ENCODE peak calls at places on chromosomes 6 and 20, in nine cellular contexts. J is H9; K is pancreas; B is adipocyte; C is effector memory CD4-positive, alpha-beta T cell; N is A549; F is OCI-LY7; R is neural progenitor cell; M is Caco-2. G is an unnamed sample. For H3K4me1, the result is how much of the 10 kb centered on the place peaks cover.

GRCh38 chr6:72865467-72865866 is 243.6 kb downstream of the KCNQ5 start:
- DNase-seq in J (no peak), K (no peak), B (no peak), C (no peak), N (no peak), F (no peak), R (no peak), M (no peak), G (no peak)

GRCh38 chr6:11232968-11233626 is 629 bp upstream of the NEDD9 start:
- DNase-seq in J (peak), K (no peak), B (no peak), C (no peak), N (no peak), F (no peak), R (peak), M (no peak), G (no peak)

GRCh38 chr6:3013901-3014674 is 14.4 kb downstream of the NQO2 start:
- DNase-seq in J (no peak), K (no peak), B (no peak), C (no peak), N (no peak), F (no peak), R (no peak), M (no peak), G (no peak)

GRCh38 chr6:2765896-2766766 is 938 bp downstream of the WRNIP1 start:
- DNase-seq in J (no peak), K (peak), B (peak), C (peak), N (peak), F (peak), R (peak), M (peak), G (peak)

GRCh38 chr6:20402181-20403079 is 751 bp downstream of the E2F3 start:
- DNase-seq in J (peak), K (peak), B (peak), C (peak), N (peak), F (peak), R (peak), M (peak), G (peak)

GRCh38 chr6:10733863-10734262 is 11.0 kb downstream of the TMEM14C start:
- DNase-seq in J (no peak), K (no peak), B (no peak), C (no peak), N (no peak), F (no peak), R (no peak), M (no peak), G (no peak)

GRCh38 chr6:21922086-21922485 is 328.5 kb downstream of the SOX4 start:
- DNase-seq in J (peak), K (no peak), B (no peak), C (no peak), N (no peak), F (no peak), R (peak), M (peak), G (no peak)

GRCh38 chr6:142696689-142697088 is 248.3 kb downstream of the HIVEP2 start:
- DNase-seq in J (no peak), K (peak), B (no peak), C (no peak), N (no peak), F (no peak), R (no peak), M (no peak), G (peak)

GRCh38 chr6:44216677-44217331 is at the start of gene MYMX:
- DNase-seq in J (peak), K (peak), B (no peak), C (no peak), N (no peak), F (no peak), R (peak), M (no peak), G (no peak)

GRCh38 chr6:4153514-4153985 is 18.2 kb upstream of the ECI2 start:
- DNase-seq in J (no peak), K (no peak), B (no peak), C (no peak), N (no peak), F (peak), R (no peak), M (no peak), G (no peak)

GRCh38 chr6:119193707-119194106 is 115.2 kb upstream of the FAM184A start:
- DNase-seq in J (no peak), K (no peak), B (no peak), C (no peak), N (no peak), F (no peak), R (no peak), M (no peak), G (no peak)
- H3K4me1 ChIP-seq in J (under half), K (under half), B (under half), C (under half), N (under half), F (under half), R (under half), M (under half), G (under half)

GRCh38 chr6:125097186-125097585 is 56.4 kb upstream of the TPD52L1 start:
- DNase-seq in J (no peak), K (no peak), B (no peak), C (no peak), N (no peak), F (no peak), R (no peak), M (no peak), G (no peak)

GRCh38 chr6:125099211-125100017 is 54.2 kb upstream of the TPD52L1 start:
- DNase-seq in J (peak), K (peak), B (peak), C (no peak), N (peak), F (no peak), R (peak), M (peak), G (peak)

GRCh38 chr6:125095501-125096301 is 57.9 kb upstream of the TPD52L1 start:
- DNase-seq in J (no peak), K (no peak), B (peak), C (no peak), N (no peak), F (no peak), R (no peak), M (no peak), G (no peak)

GRCh38 chr6:125098253-125098652 is 55.3 kb upstream of the TPD52L1 start:
- DNase-seq in J (no peak), K (no peak), B (no peak), C (no peak), N (no peak), F (no peak), R (no peak), M (no peak), G (no peak)

DNA sequence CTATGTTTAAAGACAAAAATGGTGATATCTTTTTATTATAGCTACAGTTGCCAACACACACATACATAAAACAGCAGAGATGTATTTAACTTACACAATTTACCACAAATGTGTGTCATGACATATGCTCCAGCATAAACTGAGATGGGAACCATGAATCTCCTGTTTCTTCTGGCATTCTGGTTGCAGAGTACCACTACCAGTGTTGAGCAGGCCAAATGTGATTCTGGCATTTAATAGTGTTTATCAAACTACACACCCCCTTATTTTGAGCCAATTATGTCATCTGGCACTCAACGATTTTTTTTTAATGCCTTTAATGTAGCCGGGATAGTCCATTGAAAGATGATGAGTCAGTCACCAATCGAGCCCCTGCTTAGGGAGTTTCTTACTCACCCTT is 59.0 kb upstream of the TPD52L1 start:
- DNase-seq in J (no peak), K (no peak), B (no peak), C (no peak), N (no peak), F (no peak), R (no peak), M (no peak), G (no peak)
- H3K4me1 ChIP-seq in J (under half), K (under half), B (under half), C (under half), N (under half), F (under half), R (under half), M (under half), G (under half)

GRCh38 chr6:167676000-167676665 is 150.6 kb upstream of the AFDN start:
- DNase-seq in J (no peak), K (peak), B (no peak), C (no peak), N (no peak), F (no peak), R (peak), M (peak), G (no peak)
- H3K4me1 ChIP-seq in J (under half), K (under half), B (under half), C (under half), N (under half), F (under half), R (under half), M (half or more), G (under half)

GRCh38 chr6:17098538-17098937 is 3.3 kb upstream of the STMND1 start:
- DNase-seq in J (no peak), K (no peak), B (no peak), C (no peak), N (no peak), F (no peak), R (no peak), M (no peak), G (no peak)
- H3K4me1 ChIP-seq in J (under half), K (under half), B (under half), C (under half), N (under half), F (under half), R (under half), M (under half), G (under half)

GRCh38 chr20:64148581-64148980 is 15.7 kb upstream of the MYT1 start:
- DNase-seq in J (no peak), K (no peak), B (no peak), C (no peak), N (no peak), F (no peak), R (no peak), M (peak), G (no peak)

GRCh38 chr20:64145458-64146300 is 18.6 kb upstream of the MYT1 start:
- DNase-seq in J (no peak), K (no peak), B (no peak), C (no peak), N (no peak), F (no peak), R (no peak), M (peak), G (no peak)

GRCh38 chr20:64146301-64146935 is 17.8 kb upstream of the MYT1 start:
- DNase-seq in J (no peak), K (no peak), B (no peak), C (no peak), N (no peak), F (no peak), R (peak), M (peak), G (no peak)

GRCh38 chr20:64149141-64149540 is 15.1 kb upstream of the MYT1 start:
- DNase-seq in J (no peak), K (no peak), B (no peak), C (no peak), N (no peak), F (no peak), R (no peak), M (no peak), G (no peak)

GRCh38 chr20:64146936-64147451 is 17.3 kb upstream of the MYT1 start:
- DNase-seq in J (no peak), K (no peak), B (no peak), C (no peak), N (no peak), F (no peak), R (no peak), M (peak), G (no peak)
- H3K4me1 ChIP-seq in J (under half), K (under half), B (under half), C (under half), N (under half), F (under half), R (under half), M (under half), G (under half)

GRCh38 chr20:24208652-24209051 is 220.1 kb upstream of the GGTLC1 start:
- DNase-seq in J (peak), K (no peak), B (peak), C (no peak), N (peak), F (no peak), R (peak), M (peak), G (no peak)
- H3K4me1 ChIP-seq in J (under half), K (under half), B (under half), C (under half), N (under half), F (under half), R (under half), M (under half), G (under half)

GRCh38 chr6:14658909-14659561 is 541.5 kb downstream of the CD83 start:
- DNase-seq in J (no peak), K (no peak), B (peak), C (no peak), N (no peak), F (no peak), R (no peak), M (no peak), G (no peak)
- H3K4me1 ChIP-seq in J (under half), K (under half), B (under half), C (under half), N (under half), F (half or more), R (under half), M (under half), G (under half)

GRCh38 chr20:35661908-35662307 is 2.8 kb downstream of the CPNE1 start:
- DNase-seq in J (no peak), K (no peak), B (no peak), C (no peak), N (no peak), F (no peak), R (no peak), M (no peak), G (no peak)
- H3K4me1 ChIP-seq in J (under half), K (under half), B (under half), C (under half), N (under half), F (under half), R (under half), M (under half), G (under half)